ENCODE peak calls at places on chromosomes 13 and 19, in five cellular contexts. One of them, this sample, is unnamed.

GRCh38 chr13:111219306-111219705 is 101.1 kb upstream of the TEX29 start:
- DNase-seq in HFFc6: peak
- DNase-seq in psoas muscle: no peak
- DNase-seq in fibroblast of lung: peak
- DNase-seq in keratinocyte: no peak
- DNase-seq in this sample: no peak

GRCh38 chr19:10334340-10335148 is 1.2 kb upstream of the RAVER1 start:
- DNase-seq in fibroblast of lung: peak
- DNase-seq in keratinocyte: peak
- DNase-seq in HFFc6: peak
- DNase-seq in psoas muscle: peak
- DNase-seq in this sample: peak

GRCh38 chr13:66358564-66358963 is 871.6 kb downstream of the PCDH9 start:
- DNase-seq in fibroblast of lung: peak
- DNase-seq in keratinocyte: no peak
- DNase-seq in psoas muscle: no peak
- DNase-seq in HFFc6: no peak
- DNase-seq in this sample: no peak

GRCh38 chr13:43786766-43787517 is at the start of gene ENOX1:
- DNase-seq in psoas muscle: peak
- DNase-seq in fibroblast of lung: peak
- DNase-seq in HFFc6: peak
- DNase-seq in keratinocyte: no peak
- DNase-seq in this sample: peak

GRCh38 chr13:107091386-107091785 is 523.4 kb upstream of the ARGLU1 start:
- DNase-seq in fibroblast of lung: peak
- DNase-seq in keratinocyte: no peak
- DNase-seq in HFFc6: no peak
- DNase-seq in psoas muscle: no peak
- DNase-seq in this sample: no peak

GRCh38 chr19:53903055-53903680 is 5.9 kb upstream of the CACNG7 start:
- DNase-seq in fibroblast of lung: peak
- DNase-seq in keratinocyte: no peak
- DNase-seq in HFFc6: peak
- DNase-seq in psoas muscle: peak
- DNase-seq in this sample: peak

GRCh38 chr13:47081246-47081645 is 184.4 kb upstream of the HTR2A start:
- DNase-seq in psoas muscle: no peak
- DNase-seq in keratinocyte: no peak
- DNase-seq in fibroblast of lung: no peak
- DNase-seq in HFFc6: no peak
- DNase-seq in this sample: no peak

GRCh38 chr13:89465366-89465765 is 1794.2 kb downstream of the SLITRK5 start:
- DNase-seq in keratinocyte: peak
- DNase-seq in HFFc6: no peak
- DNase-seq in psoas muscle: no peak
- DNase-seq in fibroblast of lung: peak
- DNase-seq in this sample: peak

GRCh38 chr13:106569233-106570095 is 1.5 kb upstream of the ARGLU1 start:
- DNase-seq in HFFc6: no peak
- DNase-seq in keratinocyte: no peak
- DNase-seq in fibroblast of lung: no peak
- DNase-seq in psoas muscle: no peak
- DNase-seq in this sample: peak

GRCh38 chr19:8922591-8922990 is 87.6 kb downstream of the MUC16 start:
- DNase-seq in fibroblast of lung: no peak
- DNase-seq in psoas muscle: no peak
- DNase-seq in HFFc6: no peak
- DNase-seq in keratinocyte: no peak
- DNase-seq in this sample: no peak

GRCh38 chr19:12365094-12365371 is 450 bp downstream of the ZNF442 start:
- DNase-seq in psoas muscle: no peak
- DNase-seq in HFFc6: peak
- DNase-seq in keratinocyte: no peak
- DNase-seq in fibroblast of lung: peak
- DNase-seq in this sample: no peak

GRCh38 chr19:34596989-34597388 is 80.0 kb downstream of the SCGB2B2 start:
- DNase-seq in fibroblast of lung: no peak
- DNase-seq in HFFc6: no peak
- DNase-seq in psoas muscle: no peak
- DNase-seq in keratinocyte: no peak
- DNase-seq in this sample: no peak

GRCh38 chr19:2343289-2343982 is 15.0 kb downstream of the SPPL2B start:
- DNase-seq in HFFc6: no peak
- DNase-seq in psoas muscle: peak
- DNase-seq in keratinocyte: no peak
- DNase-seq in fibroblast of lung: no peak
- DNase-seq in this sample: no peak

GRCh38 chr13:81051873-81052272 is 710.9 kb upstream of the SPRY2 start:
- DNase-seq in psoas muscle: no peak
- DNase-seq in HFFc6: no peak
- DNase-seq in fibroblast of lung: peak
- DNase-seq in keratinocyte: no peak
- DNase-seq in this sample: peak

GRCh38 chr19:33956941-33957340 is 160.3 kb downstream of the KCTD15 start:
- DNase-seq in psoas muscle: no peak
- DNase-seq in fibroblast of lung: no peak
- DNase-seq in HFFc6: no peak
- DNase-seq in keratinocyte: no peak
- DNase-seq in this sample: no peak

GRCh38 chr19:7970716-7971448 is 27.4 kb upstream of the TIMM44 start:
- DNase-seq in HFFc6: no peak
- DNase-seq in keratinocyte: no peak
- DNase-seq in psoas muscle: peak
- DNase-seq in fibroblast of lung: peak
- DNase-seq in this sample: peak

GRCh38 chr13:107900775-107901174 is 314.6 kb downstream of the LIG4 start:
- DNase-seq in psoas muscle: no peak
- DNase-seq in keratinocyte: no peak
- DNase-seq in HFFc6: no peak
- DNase-seq in fibroblast of lung: peak
- DNase-seq in this sample: peak

GRCh38 chr13:35906636-35907035 is 224.5 kb downstream of the DCLK1 start:
- DNase-seq in keratinocyte: no peak
- DNase-seq in psoas muscle: no peak
- DNase-seq in HFFc6: no peak
- DNase-seq in fibroblast of lung: no peak
- DNase-seq in this sample: no peak

GRCh38 chr19:5403968-5404640 is 51.1 kb upstream of the ZNRF4 start:
- DNase-seq in psoas muscle: peak
- DNase-seq in fibroblast of lung: peak
- DNase-seq in keratinocyte: peak
- DNase-seq in HFFc6: peak
- DNase-seq in this sample: peak

GRCh38 chr13:34469212-34469983 is 472.7 kb upstream of the NBEA start:
- DNase-seq in fibroblast of lung: peak
- DNase-seq in HFFc6: no peak
- DNase-seq in keratinocyte: no peak
- DNase-seq in psoas muscle: no peak
- DNase-seq in this sample: peak

GRCh38 chr19:11247391-11247790 is 8.0 kb downstream of the ANGPTL8 start:
- DNase-seq in psoas muscle: peak
- DNase-seq in HFFc6: no peak
- DNase-seq in fibroblast of lung: peak
- DNase-seq in keratinocyte: no peak
- DNase-seq in this sample: peak

DNA sequence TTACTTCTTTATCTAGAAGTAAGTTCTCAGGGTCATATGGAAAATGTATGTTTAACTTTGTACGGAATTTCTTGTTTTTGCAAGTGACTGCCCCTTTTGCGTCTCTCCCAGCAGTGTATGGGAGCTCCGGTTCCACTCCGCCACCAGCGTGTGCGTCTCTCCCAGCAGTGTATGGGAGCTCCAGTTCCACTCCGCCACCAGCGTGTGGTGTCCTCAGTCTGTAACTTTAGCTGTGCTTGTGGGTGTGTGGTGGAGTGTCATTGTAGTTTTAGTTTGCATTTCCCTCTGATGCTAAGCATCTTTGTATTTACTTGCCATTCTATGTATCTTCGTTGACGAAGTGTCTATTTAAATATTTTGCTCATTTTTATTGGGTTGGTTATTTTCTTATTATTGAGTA is 2.4 kb downstream of the CUL4A start:
- DNase-seq in HFFc6: no peak
- DNase-seq in keratinocyte: no peak
- DNase-seq in fibroblast of lung: no peak
- DNase-seq in psoas muscle: no peak
- DNase-seq in this sample: no peak
- TF ChIP-seq CTCF in HFFc6: peak
- TF ChIP-seq CTCF in keratinocyte: peak
- TF ChIP-seq CTCF in fibroblast of lung: no peak
- TF ChIP-seq CTCF in psoas muscle: no peak
- TF ChIP-seq CTCF in this sample: no peak

GRCh38 chr19:39412867-39413268 is 399 bp downstream of the PLEKHG2 start:
- DNase-seq in HFFc6: no peak
- DNase-seq in psoas muscle: no peak
- DNase-seq in fibroblast of lung: no peak
- DNase-seq in keratinocyte: no peak
- DNase-seq in this sample: no peak
- TF ChIP-seq CTCF in HFFc6: peak
- TF ChIP-seq CTCF in psoas muscle: peak
- TF ChIP-seq CTCF in fibroblast of lung: peak
- TF ChIP-seq CTCF in keratinocyte: no peak
- TF ChIP-seq CTCF in this sample: no peak

DNA sequence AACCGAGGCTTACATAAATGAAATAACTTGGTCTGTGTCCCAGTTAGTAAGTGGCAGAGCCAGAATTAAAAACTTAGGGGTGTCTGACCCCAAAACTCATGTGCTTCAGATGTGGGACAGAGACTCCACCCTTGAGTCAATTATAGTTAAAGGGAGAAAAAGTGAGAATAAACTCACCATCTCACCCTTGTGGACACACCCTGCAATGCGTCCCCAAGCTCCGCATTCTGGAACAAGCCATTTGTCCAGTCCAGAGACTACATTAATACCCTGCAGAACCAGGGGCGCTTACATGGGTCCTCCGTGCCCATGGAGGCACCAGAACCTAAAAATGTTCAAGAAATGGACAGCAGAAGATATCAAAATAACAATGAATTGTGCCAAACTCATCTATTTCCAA is 207.0 kb upstream of the ZNF507 start:
- DNase-seq in HFFc6: no peak
- DNase-seq in fibroblast of lung: no peak
- DNase-seq in keratinocyte: no peak
- DNase-seq in psoas muscle: no peak
- DNase-seq in this sample: no peak
- TF ChIP-seq CTCF in HFFc6: peak
- TF ChIP-seq CTCF in fibroblast of lung: no peak
- TF ChIP-seq CTCF in keratinocyte: no peak
- TF ChIP-seq CTCF in psoas muscle: no peak
- TF ChIP-seq CTCF in this sample: no peak

DNA sequence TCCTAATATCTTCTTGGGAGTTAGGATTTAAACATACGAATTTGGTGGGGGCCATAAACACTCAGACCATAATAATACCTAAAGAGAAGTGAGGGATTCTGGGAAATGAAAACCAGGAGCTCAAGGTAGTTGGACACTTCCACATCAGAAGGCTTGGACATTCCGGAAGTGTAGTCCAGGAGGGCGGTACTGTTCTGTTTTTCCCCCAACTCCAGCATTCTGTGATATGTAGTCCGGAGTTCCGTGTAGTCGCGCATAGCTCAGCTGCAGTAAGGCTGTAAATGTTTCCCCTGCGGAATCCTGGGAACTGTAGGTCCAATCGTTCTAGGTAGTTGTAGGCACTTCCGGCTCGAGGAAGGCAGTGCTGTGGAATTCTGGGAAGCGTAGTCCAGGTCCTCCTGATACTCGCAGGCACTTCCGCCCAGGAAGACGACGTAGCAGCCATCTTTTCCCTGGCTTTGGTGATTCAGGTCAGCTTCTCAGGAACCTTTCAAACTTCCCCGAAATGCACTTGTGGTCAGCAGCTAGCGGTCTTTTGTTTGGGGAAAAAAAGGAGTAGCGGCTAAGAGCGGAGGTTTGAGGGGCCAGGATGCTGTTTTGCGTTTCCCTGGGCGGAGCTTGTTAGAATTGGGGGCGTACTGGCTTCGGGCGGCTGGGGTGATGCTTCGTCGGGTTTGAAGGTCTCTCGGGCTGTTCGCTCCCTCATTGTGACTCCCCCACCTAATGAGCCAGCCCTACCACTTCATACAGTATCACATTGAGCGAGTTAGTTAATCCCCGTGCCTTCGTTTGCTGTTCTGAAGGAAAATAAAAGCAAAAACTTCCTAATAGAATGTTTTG is at the start of gene ZNF226:
- DNase-seq in psoas muscle: peak
- DNase-seq in keratinocyte: peak
- DNase-seq in HFFc6: peak
- DNase-seq in fibroblast of lung: peak
- DNase-seq in this sample: peak
- TF ChIP-seq CTCF in psoas muscle: no peak
- TF ChIP-seq CTCF in keratinocyte: no peak
- TF ChIP-seq CTCF in HFFc6: no peak
- TF ChIP-seq CTCF in fibroblast of lung: no peak
- TF ChIP-seq CTCF in this sample: no peak

DNA sequence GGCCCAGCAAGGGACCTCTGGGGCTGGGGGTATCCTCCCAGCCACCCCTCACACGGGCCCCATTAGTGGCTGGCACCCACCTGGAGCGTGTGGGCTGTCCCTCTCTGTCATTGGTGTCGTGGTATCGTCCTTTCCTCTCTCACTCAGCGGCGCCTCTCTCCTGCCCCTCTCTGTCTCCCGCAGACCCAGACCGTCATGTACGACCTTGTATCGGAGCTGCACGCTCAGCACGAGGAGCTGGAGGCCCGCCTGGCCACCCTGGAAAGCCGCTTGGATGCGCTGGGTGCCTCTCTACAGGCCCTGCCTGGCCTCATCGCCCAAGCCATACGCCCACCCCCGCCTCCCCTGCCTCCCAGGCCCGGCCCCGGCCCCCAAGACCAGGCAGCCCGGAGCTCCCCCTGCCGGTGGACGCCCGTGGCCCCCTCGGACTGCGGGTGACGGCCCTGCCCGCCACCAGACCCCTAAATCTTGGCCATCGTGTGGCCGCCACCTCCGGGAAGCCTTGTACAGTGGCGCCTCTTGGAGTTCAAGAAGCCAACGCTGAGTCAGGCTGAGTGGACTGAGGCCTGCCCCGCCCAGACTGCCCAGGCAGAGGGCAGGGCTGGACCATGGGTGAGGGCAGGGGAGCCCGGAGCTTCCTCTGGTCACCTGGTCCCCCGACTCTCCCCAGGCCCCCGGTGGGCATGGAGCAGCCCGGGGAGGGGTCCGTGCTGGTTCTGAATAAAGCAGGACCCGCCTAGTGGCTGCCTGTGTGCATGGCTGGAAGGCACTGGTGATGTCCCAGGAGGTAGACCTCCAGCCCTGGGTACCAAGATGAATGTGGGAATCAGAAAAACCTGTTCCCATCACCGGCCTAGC is 9.8 kb upstream of the ARRDC2 start:
- DNase-seq in keratinocyte: no peak
- DNase-seq in fibroblast of lung: peak
- DNase-seq in psoas muscle: peak
- DNase-seq in HFFc6: no peak
- DNase-seq in this sample: peak
- TF ChIP-seq CTCF in keratinocyte: peak
- TF ChIP-seq CTCF in fibroblast of lung: no peak
- TF ChIP-seq CTCF in psoas muscle: no peak
- TF ChIP-seq CTCF in HFFc6: peak
- TF ChIP-seq CTCF in this sample: peak